ENCODE peak calls at places on chromosomes 11 and 22, in four cellular contexts. J, Q, M and K are unnamed samples.

GRCh38 chr11:47394050-47394321 is 14.4 kb upstream of the SLC39A13 start:
- DNase-seq in J (no peak), M (no peak), Q (no peak), K (no peak)

GRCh38 chr11:126963603-126964353 is 36.8 kb downstream of the KIRREL3 start:
- DNase-seq in Q (peak; percentile 88), M (no peak), J (no peak), K (no peak)

GRCh38 chr11:90349741-90350140 is 126.9 kb upstream of the CHORDC1 start:
- DNase-seq in Q (no peak), J (no peak), M (no peak), K (no peak)

GRCh38 chr22:20867179-20868099 is 8.6 kb downstream of the SNAP29 start:
- DNase-seq in Q (no peak), J (no peak), M (no peak), K (no peak)

GRCh38 chr22:36334081-36334831 is 53.5 kb downstream of the MYH9 start:
- DNase-seq in M (no peak), J (peak; percentile 90), Q (peak; percentile 54), K (no peak)

GRCh38 chr11:117826832-117827231 is 2.3 kb upstream of the FXYD2 start:
- DNase-seq in J (peak; percentile 56), M (no peak), Q (no peak), K (no peak)

GRCh38 chr22:27507935-27508504 is 293.5 kb downstream of the MN1 start:
- DNase-seq in Q (no peak), M (no peak), J (no peak), K (no peak)

GRCh38 chr11:2583605-2583958 is 116.2 kb downstream of the KCNQ1OT1 start:
- DNase-seq in M (no peak), Q (no peak), J (no peak), K (no peak)

GRCh38 chr11:1503708-1504104 is 17.1 kb upstream of the MOB2 start:
- DNase-seq in Q (no peak), J (no peak), M (no peak), K (no peak)

GRCh38 chr11:1084561-1085439 is 10.1 kb downstream of the MUC2 start:
- DNase-seq in M (no peak), Q (no peak), J (no peak), K (no peak)

GRCh38 chr11:46611526-46612304 is 5.3 kb downstream of the HARBI1 start:
- DNase-seq in Q (no peak), J (no peak), M (no peak), K (no peak)

GRCh38 chr11:62245271-62245753 is 3.3 kb downstream of the SCGB1D2 start:
- DNase-seq in M (no peak), J (peak; percentile 85), Q (peak; percentile 29), K (no peak)

GRCh38 chr11:118841469-118842222 is 42.0 kb upstream of the CXCR5 start:
- DNase-seq in M (no peak), J (no peak), Q (no peak), K (no peak)

GRCh38 chr11:34188181-34188580 is 82.8 kb downstream of the NAT10 start:
- DNase-seq in M (no peak), Q (no peak), J (no peak), K (no peak)

GRCh38 chr11:2994336-2994730 is 2.2 kb upstream of the NAP1L4 start:
- DNase-seq in J (peak; percentile 60), Q (no peak), M (no peak), K (no peak)

GRCh38 chr11:93849751-93850584 is 450 bp downstream of the VSTM5 start:
- DNase-seq in Q (peak; percentile 11), M (no peak), J (no peak), K (no peak)

GRCh38 chr11:87924125-87924524 is 251.1 kb downstream of the RAB38 start:
- DNase-seq in M (no peak), J (no peak), Q (no peak), K (no peak)

GRCh38 chr22:40857309-40857851 is 432 bp downstream of the XPNPEP3 start:
- DNase-seq in Q (no peak), M (no peak), J (no peak), K (no peak)

GRCh38 chr11:20154381-20154780 is 5.9 kb downstream of the DBX1 start:
- DNase-seq in Q (no peak), J (no peak), M (peak; percentile 4), K (no peak)

GRCh38 chr11:27216268-27217149 is 146.5 kb downstream of the CCDC34 start:
- DNase-seq in Q (no peak), J (no peak), M (no peak), K (no peak)

GRCh38 chr11:134725939-134726639 is 314.0 kb upstream of the B3GAT1 start:
- DNase-seq in Q (peak; percentile 19), J (no peak), M (no peak), K (no peak)
- TF ChIP-seq CTCF in Q (no peak), J (no peak), M (no peak), K (no peak)

GRCh38 chr22:48574776-48575566 is 1252.7 kb downstream of the BRD1 start:
- DNase-seq in Q (peak; percentile 67), M (no peak), J (no peak), K (no peak)

GRCh38 chr22:48575567-48576332 is 1251.9 kb downstream of the BRD1 start:
- DNase-seq in M (no peak), Q (no peak), J (no peak), K (no peak)

GRCh38 chr22:48577691-48578090 is 1250.0 kb downstream of the BRD1 start:
- DNase-seq in Q (no peak), M (no peak), J (no peak), K (no peak)

GRCh38 chr22:48577014-48577690 is 1250.5 kb downstream of the BRD1 start:
- DNase-seq in Q (no peak), J (no peak), M (no peak), K (no peak)

DNA sequence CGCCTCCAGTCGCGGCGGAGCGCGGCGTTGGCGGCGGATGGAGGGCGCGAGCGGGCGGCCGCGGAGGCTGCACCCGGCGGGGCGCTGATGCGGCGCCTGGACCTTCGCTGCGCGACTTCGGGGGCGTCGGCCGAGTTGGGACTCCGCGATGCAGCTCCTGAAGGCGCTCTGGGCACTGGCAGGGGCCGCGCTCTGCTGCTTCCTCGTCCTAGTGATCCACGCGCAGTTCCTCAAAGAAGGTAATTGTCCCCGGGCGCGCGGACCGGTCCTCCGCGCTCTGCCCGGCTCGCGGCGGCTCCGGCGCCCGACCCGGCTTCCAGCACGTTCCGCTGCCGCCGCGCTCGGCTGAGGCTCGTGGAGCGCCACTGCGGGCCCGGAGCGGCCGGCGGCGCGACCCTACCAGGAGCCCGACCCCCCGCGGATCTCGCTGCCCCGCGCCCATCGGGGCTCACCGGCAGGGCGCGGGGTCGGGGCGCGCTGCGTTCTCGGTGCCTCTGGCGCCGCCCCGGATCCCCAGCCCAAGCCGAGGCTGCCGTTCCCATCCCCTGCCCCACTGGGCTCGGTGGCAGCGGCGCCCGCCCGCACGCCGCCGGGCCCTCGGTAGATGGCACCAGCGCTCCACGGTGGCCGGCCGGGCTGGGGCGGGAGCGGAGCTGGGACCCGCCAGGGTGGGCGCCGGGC is 1251.2 kb downstream of the BRD1 start:
- DNase-seq in J (no peak), Q (no peak), M (no peak), K (no peak)
- H3K4me3 ChIP-seq in J (no peak overlapping the region), Q (peak overlapping the region; percentile 52), M (no peak overlapping the region), K (no peak overlapping the region)

GRCh38 chr11:25272214-25272613 is 775.4 kb downstream of the LUZP2 start:
- DNase-seq in M (no peak), J (no peak), Q (no peak), K (no peak)
- TF ChIP-seq CTCF in M (no peak), J (no peak), Q (no peak), K (no peak)

DNA sequence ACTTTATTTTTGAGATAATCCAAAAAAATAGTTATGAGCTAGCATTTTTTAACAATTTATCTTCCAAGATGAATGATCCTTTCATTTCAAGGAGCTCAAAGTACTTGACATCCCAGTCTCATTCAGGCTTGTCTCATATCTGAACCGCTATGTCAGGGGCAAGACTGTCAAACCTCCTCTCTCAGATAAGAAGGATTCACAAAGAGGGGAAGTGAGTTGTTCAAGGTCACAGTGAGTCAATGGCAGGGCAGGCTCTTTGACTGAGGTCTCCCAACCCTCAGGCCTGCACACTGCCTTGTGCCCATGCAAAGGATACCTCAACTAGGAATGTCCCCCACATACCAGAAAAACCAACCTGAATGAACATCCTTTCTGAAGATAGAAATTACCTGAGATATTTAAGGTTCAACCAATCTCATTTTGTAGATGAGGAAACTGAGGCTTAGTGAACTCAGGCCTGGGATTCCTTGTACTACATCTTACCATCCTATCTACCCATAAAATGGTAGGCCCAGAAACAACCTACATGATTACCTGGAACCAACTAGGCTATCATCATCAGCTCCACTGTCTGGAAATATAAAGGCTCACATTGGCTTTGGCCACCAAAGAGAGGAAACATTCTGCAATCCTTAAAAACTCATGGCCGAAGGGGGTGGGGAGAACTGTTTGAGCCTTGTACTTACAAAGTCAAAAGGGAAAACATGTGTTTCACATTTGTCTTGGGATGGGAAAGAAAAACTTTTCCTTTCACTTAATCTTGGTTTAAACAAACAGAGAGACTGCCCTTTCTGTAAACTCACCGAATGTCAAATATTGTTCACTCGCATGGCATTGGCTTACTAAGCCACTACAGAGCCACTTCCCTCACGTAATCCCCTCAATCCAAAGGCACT is 51.1 kb downstream of the LIF start:
- DNase-seq in J (no peak), Q (no peak), M (no peak), K (no peak)
- H3K4me3 ChIP-seq in J (no peak overlapping the region), Q (no peak overlapping the region), M (no peak overlapping the region), K (no peak overlapping the region)

GRCh38 chr22:42296381-42296853 is 26.0 kb upstream of the TCF20 start:
- DNase-seq in M (no peak), J (no peak), Q (no peak), K (no peak)
- TF ChIP-seq CTCF in M (no peak), J (no peak), Q (no peak), K (peak; percentile 5)